ENCODE peak calls at places on chromosomes 16 and 17, in nine cellular contexts. S is psoas muscle; H is effector memory CD4-positive, alpha-beta T cell; X is transverse colon; C is ascending aorta; M is upper lobe of left lung; P is A549; N is sigmoid colon; W is gastrocnemius medialis. G is an unnamed sample.
A peak's percentile ranks its signal among the peaks of the same experiment; 100 is the strongest.

GRCh38 chr17:19753049-19753444 is 4.9 kb upstream of the ALDH3A1 start:
- DNase-seq in S (peak; percentile 94), H (no peak), X (peak; percentile 80), C (peak; percentile 95), M (peak; percentile 95), P (peak; percentile 98), N (peak; percentile 90), W (peak; percentile 93), G (no peak)

GRCh38 chr17:58156839-58157803 is 8.9 kb downstream of the OR4D1 start:
- DNase-seq in S (peak; percentile 54), H (peak; percentile 17), X (peak; percentile 12), C (no peak), M (peak; percentile 24), P (peak; percentile 56), N (no peak), W (no peak), G (no peak)

GRCh38 chr17:10032142-10032541 is 127.1 kb upstream of the RCVRN start:
- DNase-seq in S (no peak), H (no peak), X (no peak), C (no peak), M (no peak), P (no peak), N (no peak), W (no peak), G (no peak)

GRCh38 chr16:75193265-75193650 is 13.7 kb downstream of the CTRB2 start:
- DNase-seq in S (no peak), H (no peak), X (no peak), C (no peak), M (no peak), P (no peak), N (no peak), W (no peak), G (no peak)

GRCh38 chr16:16038950-16039349 is 89.5 kb downstream of the ABCC1 start:
- DNase-seq in S (no peak), H (no peak), X (no peak), C (no peak), M (no peak), P (no peak), N (no peak), W (no peak), G (no peak)

GRCh38 chr16:47492428-47493357 is 31.6 kb downstream of the PHKB start:
- DNase-seq in S (peak; percentile 87), H (no peak), X (peak; percentile 57), C (peak; percentile 86), M (peak; percentile 75), P (no peak), N (peak; percentile 93), W (peak; percentile 88), G (peak; percentile 74)

GRCh38 chr17:1454541-1454940 is 1.5 kb downstream of the CRK start:
- DNase-seq in S (no peak), H (no peak), X (no peak), C (no peak), M (no peak), P (no peak), N (no peak), W (no peak), G (no peak)

GRCh38 chr17:74780443-74781238 is 4.5 kb upstream of the NAT9 start:
- DNase-seq in S (no peak), H (no peak), X (no peak), C (no peak), M (no peak), P (peak; percentile 88), N (no peak), W (no peak), G (no peak)

GRCh38 chr17:77439382-77440013 is 298.7 kb downstream of the SEC14L1 start:
- DNase-seq in S (no peak), H (no peak), X (no peak), C (no peak), M (no peak), P (no peak), N (no peak), W (no peak), G (no peak)

GRCh38 chr16:2751577-2752034 is 832 bp upstream of the SRRM2 start:
- DNase-seq in S (no peak), H (no peak), X (peak; percentile 33), C (no peak), M (no peak), P (peak; percentile 82), N (peak; percentile 55), W (peak; percentile 36), G (no peak)

GRCh38 chr16:87556941-87557459 is 45.3 kb upstream of the JPH3 start:
- DNase-seq in S (peak; percentile 70), H (no peak), X (no peak), C (peak; percentile 72), M (peak; percentile 36), P (no peak), N (peak; percentile 77), W (peak; percentile 29), G (no peak)

GRCh38 chr17:40535924-40536717 is 29.2 kb downstream of the CCR7 start:
- DNase-seq in S (peak; percentile 69), H (no peak), X (no peak), C (no peak), M (peak; percentile 86), P (no peak), N (peak; percentile 71), W (no peak), G (no peak)

GRCh38 chr17:47279062-47279801 is 25.6 kb downstream of the ITGB3 start:
- DNase-seq in S (peak; percentile 82), H (no peak), X (peak; percentile 56), C (peak; percentile 96), M (peak; percentile 78), P (no peak), N (peak; percentile 90), W (peak; percentile 72), G (peak; percentile 62)

GRCh38 chr16:51359141-51359960 is 208.3 kb upstream of the SALL1 start:
- DNase-seq in S (peak; percentile 64), H (no peak), X (peak; percentile 7), C (no peak), M (no peak), P (no peak), N (peak; percentile 75), W (peak; percentile 29), G (peak; percentile 49)

GRCh38 chr17:45334231-45334630 is 17.4 kb upstream of the MAP3K14 start:
- DNase-seq in S (no peak), H (no peak), X (peak; percentile 7), C (peak; percentile 41), M (no peak), P (no peak), N (peak; percentile 40), W (no peak), G (no peak)
- H3K27ac ChIP-seq in S (no peak overlapping the region), H (no peak overlapping the region), X (no peak overlapping the region), C (no peak overlapping the region), M (no peak overlapping the region), P (no peak overlapping the region), N (no peak overlapping the region), W (no peak overlapping the region), G (no peak overlapping the region)

GRCh38 chr16:57472665-57473060 is 10.2 kb downstream of the POLR2C start:
- DNase-seq in S (no peak), H (no peak), X (no peak), C (peak; percentile 44), M (no peak), P (no peak), N (no peak), W (no peak), G (no peak)
- H3K27ac ChIP-seq in S (no peak overlapping the region), H (no peak overlapping the region), X (peak overlapping the region; percentile 42), C (no peak overlapping the region), M (no peak overlapping the region), P (peak overlapping the region; percentile 98), N (no peak overlapping the region), W (no peak overlapping the region), G (no peak overlapping the region)

GRCh38 chr16:22190169-22191088 is 15.6 kb upstream of the EEF2K start:
- DNase-seq in S (peak; percentile 100), H (peak; percentile 100), X (peak; percentile 100), C (peak; percentile 100), M (peak; percentile 100), P (peak; percentile 81), N (peak; percentile 100), W (peak; percentile 100), G (peak; percentile 100)

GRCh38 chr16:22188267-22188594 is 17.8 kb upstream of the EEF2K start:
- DNase-seq in S (no peak), H (no peak), X (no peak), C (no peak), M (no peak), P (no peak), N (no peak), W (no peak), G (no peak)

GRCh38 chr16:22186517-22186916 is 19.6 kb upstream of the EEF2K start:
- DNase-seq in S (no peak), H (no peak), X (no peak), C (no peak), M (no peak), P (no peak), N (no peak), W (no peak), G (no peak)

GRCh38 chr16:22189473-22190168 is 16.5 kb upstream of the EEF2K start:
- DNase-seq in S (peak; percentile 87), H (peak; percentile 92), X (peak; percentile 92), C (peak; percentile 76), M (peak; percentile 30), P (no peak), N (peak; percentile 86), W (peak; percentile 55), G (peak; percentile 55)

DNA sequence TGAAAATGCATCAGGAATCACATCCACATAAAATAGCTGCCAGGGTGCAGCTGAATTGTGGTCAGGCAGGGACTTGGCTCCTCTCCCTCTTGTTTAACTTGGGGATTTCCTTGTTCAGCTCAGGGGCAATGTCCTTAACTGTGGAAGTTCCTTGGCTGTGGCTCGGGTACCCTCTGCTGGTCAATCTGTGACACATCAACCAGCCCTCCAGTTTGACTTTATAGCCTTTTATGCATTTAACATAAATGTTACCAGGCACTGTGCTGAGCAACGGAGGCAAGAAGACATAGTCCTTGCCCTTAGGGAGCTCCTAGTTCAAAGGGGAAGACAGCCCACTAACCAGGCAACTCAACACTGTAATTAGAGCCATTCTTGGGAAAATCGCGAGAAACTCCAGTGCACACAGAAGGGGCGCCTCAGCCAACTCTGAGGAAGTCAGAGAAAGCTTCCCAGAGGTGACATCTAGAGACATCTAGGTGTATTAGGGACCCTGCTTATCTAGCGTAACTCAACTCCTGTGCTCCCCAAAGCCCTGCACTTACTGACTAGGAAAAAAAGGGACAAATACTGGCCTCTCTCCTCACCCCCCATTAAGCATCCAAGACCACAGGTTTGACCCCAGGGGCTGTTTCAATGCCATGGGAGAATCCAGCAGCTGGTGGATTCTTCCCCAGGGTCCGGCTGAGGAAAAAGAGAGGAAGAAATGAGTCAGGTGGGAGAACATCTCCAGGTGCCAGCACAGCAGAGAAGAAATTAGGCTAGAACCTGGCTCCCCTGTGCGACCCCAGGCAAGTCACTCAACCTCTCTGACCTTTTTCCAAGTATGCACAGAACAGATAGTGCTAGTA is 17.3 kb upstream of the EEF2K start:
- DNase-seq in S (peak; percentile 74), H (peak; percentile 44), X (peak; percentile 82), C (peak; percentile 82), M (peak; percentile 84), P (peak; percentile 75), N (peak; percentile 88), W (peak; percentile 58), G (peak; percentile 67)
- H3K27ac ChIP-seq in S (peak overlapping the region; percentile 90), H (peak overlapping the region; percentile 99), X (peak overlapping the region; percentile 99), C (peak overlapping the region; percentile 86), M (peak overlapping the region; percentile 95), P (no peak overlapping the region), N (peak overlapping the region; percentile 92), W (peak overlapping the region; percentile 97), G (peak overlapping the region; percentile 94)

DNA sequence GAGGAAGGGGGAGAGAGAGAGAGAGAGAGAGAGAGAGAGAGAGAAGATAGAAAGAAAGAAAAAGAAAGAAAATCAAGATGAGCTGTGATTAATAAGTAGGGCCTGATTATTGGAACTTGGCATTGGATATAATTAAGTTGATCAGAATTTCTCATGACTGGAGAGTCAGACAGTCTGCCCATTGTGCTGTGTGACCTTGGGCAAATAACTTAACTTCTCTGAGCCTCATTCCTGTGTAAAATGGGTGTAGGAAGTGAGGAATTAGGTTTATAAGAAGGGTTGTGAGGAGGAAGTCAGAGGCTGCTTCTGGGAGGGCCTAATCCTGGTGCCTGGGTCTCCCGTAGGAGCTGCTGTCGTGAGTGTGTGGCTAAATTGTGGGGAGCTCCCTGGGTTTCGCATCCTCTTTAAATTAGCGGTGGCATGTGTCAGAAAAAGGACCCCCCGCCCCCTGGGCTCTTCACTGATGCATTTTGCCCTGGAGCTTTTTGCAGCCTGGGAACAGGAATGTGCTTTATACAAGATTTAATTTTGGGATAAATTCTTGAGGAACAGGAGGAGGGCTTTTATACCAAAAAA is 76.0 kb downstream of the CMIP start:
- DNase-seq in S (peak; percentile 28), H (no peak), X (no peak), C (no peak), M (no peak), P (no peak), N (no peak), W (no peak), G (no peak)
- H3K27ac ChIP-seq in S (no peak overlapping the region), H (peak overlapping the region; percentile 38), X (no peak overlapping the region), C (no peak overlapping the region), M (no peak overlapping the region), P (no peak overlapping the region), N (no peak overlapping the region), W (no peak overlapping the region), G (no peak overlapping the region)

G was measured in tibial nerve.